ENCODE peak calls at places on chromosomes 3 and 15, in ten cellular contexts. Y is NCI-H1417; K is activated CD8-positive, alpha-beta memory T cell treated with anti-CD3 and anti-CD28 coated beads, Interleukin-2, amount 50 U/mL, for 48 hours; T is iris pigment epithelial cell; X is stimulated activated CD8-positive, alpha-beta memory T cell treated with anti-CD3 and anti-CD28 coated beads, Interleukin-15, amount 100 ng/mL, for 48 hours; U is LHCN-M2; I is ELR; Z is HTR-8/SVneo; R is T-helper 2 cell; E is GM20000. V is an unnamed sample.

GRCh38 chr3:196463804-196464203 is 31.6 kb upstream of the UBXN7 start:
- DNase-seq in I (no peak), Y (no peak), Z (no peak), K (no peak), R (no peak), E (no peak), X (no peak), U (no peak), T (no peak), V (no peak)

GRCh38 chr3:126085841-126086240 is 1.9 kb upstream of the SLC41A3 start:
- DNase-seq in T (no peak), K (no peak), I (no peak), Z (no peak), R (no peak), E (no peak), U (no peak), Y (no peak), X (no peak), V (no peak)

GRCh38 chr3:182241777-182242556 is 530.2 kb downstream of the SOX2 start:
- DNase-seq in E (no peak), T (peak), X (no peak), Y (peak), R (no peak), Z (no peak), I (no peak), K (no peak), U (peak), V (peak)

GRCh38 chr3:50322386-50323091 is at the start of gene HYAL2:
- DNase-seq in Z (no peak), T (no peak), U (no peak), I (no peak), K (no peak), R (no peak), X (no peak), Y (peak), E (no peak), V (no peak)

GRCh38 chr15:57184502-57184901 is 191.8 kb upstream of the CGNL1 start:
- DNase-seq in Y (no peak), Z (no peak), K (no peak), U (no peak), I (no peak), E (no peak), R (no peak), T (no peak), X (no peak), V (no peak)

GRCh38 chr3:159234306-159234705 is 432.5 kb downstream of the MFSD1 start:
- DNase-seq in K (no peak), U (peak), Z (no peak), I (peak), R (no peak), X (no peak), Y (no peak), T (peak), E (no peak), V (peak)

GRCh38 chr3:23533596-23534386 is 272.0 kb upstream of the UBE2E1 start:
- DNase-seq in X (no peak), R (no peak), E (no peak), T (no peak), K (no peak), Z (no peak), U (no peak), Y (no peak), I (no peak), V (no peak)

GRCh38 chr3:127690106-127690505 is 17.4 kb downstream of the ABTB1 start:
- DNase-seq in E (no peak), Y (no peak), T (peak), K (no peak), X (no peak), U (peak), Z (no peak), R (no peak), I (peak), V (no peak)

GRCh38 chr15:88624156-88624970 is 3.2 kb downstream of the AEN start:
- DNase-seq in T (peak), X (no peak), I (peak), R (no peak), U (no peak), Z (peak), Y (no peak), K (no peak), E (peak), V (peak)

GRCh38 chr3:45224824-45225464 is 1.1 kb downstream of the TMEM158 start:
- DNase-seq in X (peak), Z (peak), E (peak), U (peak), R (no peak), I (peak), Y (peak), K (peak), T (peak), V (peak)

GRCh38 chr3:28279770-28280169 is 38.4 kb downstream of the CMC1 start:
- DNase-seq in U (peak), R (no peak), X (no peak), Z (no peak), K (no peak), I (no peak), Y (peak), T (no peak), E (no peak), V (no peak)

GRCh38 chr15:81327526-81327925 is 3.6 kb upstream of the STARD5 start:
- DNase-seq in X (no peak), Y (no peak), K (no peak), U (peak), Z (peak), I (peak), T (peak), E (no peak), R (no peak), V (no peak)

GRCh38 chr3:161171639-161172552 is 49.2 kb upstream of the NMD3 start:
- DNase-seq in R (no peak), I (peak), X (no peak), T (peak), Z (no peak), K (no peak), Y (no peak), U (no peak), E (no peak), V (no peak)

GRCh38 chr3:98561727-98562521 is 30.1 kb downstream of the GPR15 start:
- DNase-seq in X (no peak), I (peak), U (peak), Z (no peak), T (peak), R (no peak), K (no peak), E (no peak), Y (no peak), V (no peak)